ENCODE peak calls at places on chromosomes 11 and 22, in eight cellular contexts. W is sciatic nerve; A is activated naive CD8-positive, alpha-beta T cell treated with anti-CD3 and anti-CD28 coated beads, Interleukin-2, amount 10 ng/mL, durations not matched to agents 7 days and 5 days; V is natural killer cell; Z is activated CD8-positive, alpha-beta T cell treated with anti-CD3 and anti-CD28 coated beads for 36 hours; H is naive thymus-derived CD8-positive, alpha-beta T cell; P is mucosa of descending colon; E is effector memory CD8-positive, alpha-beta T cell. J is an unnamed sample.
A peak's percentile ranks its signal among the peaks of the same experiment; 100 is the strongest.

GRCh38 chr11:65479184-65480145 is 19.4 kb upstream of the MALAT1 start:
- ATAC-seq in H (no peak), P (peak; percentile 35), W (peak; percentile 67), V (no peak), E (no peak), A (no peak), Z (no peak), J (peak; percentile 54)

GRCh38 chr11:15258433-15259350 is 144.0 kb downstream of the INSC start:
- ATAC-seq in H (no peak), A (no peak), Z (no peak), V (no peak), P (peak; percentile 92), W (peak; percentile 61), E (no peak), J (no peak)

GRCh38 chr11:2196970-2197770 is 25.6 kb upstream of the TH start:
- ATAC-seq in W (peak; percentile 86), A (peak; percentile 87), E (peak; percentile 93), P (peak; percentile 80), V (peak; percentile 96), Z (peak; percentile 98), H (peak; percentile 93), J (peak; percentile 71)

GRCh38 chr11:58628446-58628845 is 6.0 kb downstream of the CNTF start:
- ATAC-seq in Z (no peak), V (no peak), W (no peak), A (no peak), H (no peak), P (no peak), E (no peak), J (no peak)

GRCh38 chr11:72237112-72237931 is 6.7 kb downstream of the PHOX2A start:
- ATAC-seq in V (no peak), P (no peak), A (no peak), Z (no peak), W (peak; percentile 3), E (no peak), H (no peak), J (no peak)

GRCh38 chr11:76266701-76267100 is 60.4 kb upstream of the WNT11 start:
- ATAC-seq in V (no peak), A (no peak), Z (no peak), W (no peak), P (no peak), H (no peak), E (no peak), J (peak; percentile 1)

GRCh38 chr22:38974170-38974825 is 7.8 kb upstream of the APOBEC3B start:
- ATAC-seq in W (no peak), A (no peak), P (no peak), V (no peak), H (no peak), Z (no peak), E (no peak), J (no peak)

GRCh38 chr22:35425971-35426800 is 26.2 kb downstream of the MCM5 start:
- ATAC-seq in A (no peak), P (no peak), Z (no peak), E (no peak), W (no peak), V (no peak), H (no peak), J (no peak)

GRCh38 chr22:29037340-29037932 is 24.2 kb downstream of the C22orf31 start:
- ATAC-seq in Z (no peak), V (no peak), W (no peak), H (no peak), P (peak; percentile 63), A (no peak), E (no peak), J (no peak)

GRCh38 chr22:47395481-47395880 is 633.0 kb downstream of the TBC1D22A start:
- ATAC-seq in P (no peak), Z (no peak), H (no peak), E (no peak), W (no peak), V (no peak), A (no peak), J (no peak)

GRCh38 chr11:68044145-68044813 is 5.5 kb downstream of the TCIRG1 start:
- ATAC-seq in A (no peak), V (no peak), W (no peak), P (no peak), H (no peak), Z (no peak), E (no peak), J (no peak)

GRCh38 chr22:41699264-41700104 is at the start of gene MEI1:
- ATAC-seq in H (peak; percentile 87), V (peak; percentile 76), P (peak; percentile 41), E (peak; percentile 66), A (peak; percentile 78), Z (peak; percentile 82), W (peak; percentile 85), J (peak; percentile 82)

GRCh38 chr22:49738006-49738405 is 89.7 kb downstream of the BRD1 start:
- ATAC-seq in W (no peak), Z (no peak), H (no peak), A (no peak), P (no peak), E (no peak), V (no peak), J (no peak)

GRCh38 chr11:1557904-1558831 is 13.9 kb downstream of the DUSP8 start:
- ATAC-seq in A (no peak), V (no peak), W (peak; percentile 52), E (no peak), P (peak; percentile 20), Z (no peak), H (no peak), J (peak; percentile 60)

GRCh38 chr22:40024201-40025061 is 29.7 kb downstream of the FAM83F start:
- ATAC-seq in Z (peak; percentile 83), E (peak; percentile 64), V (peak; percentile 82), H (peak; percentile 74), A (peak; percentile 66), P (peak; percentile 93), W (peak; percentile 86), J (peak; percentile 68)

GRCh38 chr11:72426054-72426757 is 8.1 kb downstream of the CLPB start:
- ATAC-seq in H (no peak), P (no peak), A (no peak), V (no peak), E (no peak), W (no peak), Z (no peak), J (no peak)

GRCh38 chr11:44113572-44113971 is 18.1 kb downstream of the EXT2 start:
- ATAC-seq in Z (no peak), E (no peak), A (no peak), V (no peak), W (no peak), P (no peak), H (no peak), J (no peak)

GRCh38 chr22:26527167-26527566 is 14.9 kb upstream of the TFIP11 start:
- ATAC-seq in W (no peak), Z (no peak), H (no peak), P (no peak), A (no peak), E (no peak), V (no peak), J (no peak)

J was measured in gastroesophageal sphincter.